ENCODE peak calls at places on chromosome 1, in five cellular contexts. G is astrocyte of the spinal cord; F is CD8-positive, alpha-beta T cell; N is pancreas; L is endothelial cell. U is an unnamed sample.
A peak's percentile ranks its signal among the peaks of the same experiment; 100 is the strongest.

GRCh38 chr1:975896-976683 is 5.8 kb downstream of the PERM1 start:
- DNase-seq in L (peak; percentile 44), F (peak; percentile 58), G (peak; percentile 73), N (no peak), U (peak; percentile 63)

GRCh38 chr1:110601332-110601731 is 4.8 kb downstream of the KCNA2 start:
- DNase-seq in G (no peak), F (no peak), N (peak; percentile 1), L (no peak), U (no peak)

GRCh38 chr1:3359346-3360157 is 94.9 kb upstream of the ARHGEF16 start:
- DNase-seq in G (no peak), N (no peak), F (no peak), L (no peak), U (no peak)

GRCh38 chr1:183444243-183444642 is 26.1 kb upstream of the NMNAT2 start:
- DNase-seq in F (no peak), G (peak; percentile 27), N (no peak), L (no peak), U (no peak)

GRCh38 chr1:151005729-151006330 is 872 bp downstream of the MINDY1 start:
- DNase-seq in F (no peak), N (no peak), L (no peak), G (no peak), U (no peak)

GRCh38 chr1:1827456-1827855 is 49.2 kb upstream of the NADK start:
- DNase-seq in G (no peak), N (no peak), L (no peak), F (no peak), U (no peak)

GRCh38 chr1:32199717-32200072 is 700 bp upstream of the CCDC28B start:
- DNase-seq in F (no peak), N (peak; percentile 80), L (no peak), G (no peak), U (no peak)

GRCh38 chr1:154155282-154155681 is 409 bp upstream of the NUP210L start:
- DNase-seq in N (no peak), L (peak; percentile 25), G (peak; percentile 34), F (no peak), U (no peak)

GRCh38 chr1:61397915-61398314 is 315.6 kb downstream of the NFIA start:
- DNase-seq in G (peak; percentile 89), F (no peak), N (no peak), L (no peak), U (no peak)

GRCh38 chr1:96372881-96373280 is 348.7 kb upstream of the PTBP2 start:
- DNase-seq in G (no peak), N (no peak), F (no peak), L (no peak), U (no peak)
- TF ChIP-seq CTCF in G (no peak), N (no peak), F (no peak), L (no peak), U (no peak)

GRCh38 chr1:94801919-94802546 is 18.1 kb upstream of the SLC44A3 start:
- DNase-seq in N (no peak), G (peak; percentile 87), L (no peak), F (no peak), U (no peak)
- TF ChIP-seq CTCF in N (peak; percentile 16), G (peak; percentile 56), L (no peak), F (no peak), U (no peak)

GRCh38 chr1:206427296-206427695 is 43.0 kb upstream of the IKBKE start:
- DNase-seq in F (no peak), N (no peak), G (no peak), L (no peak), U (no peak)

GRCh38 chr1:206435450-206435849 is 34.8 kb upstream of the IKBKE start:
- DNase-seq in L (no peak), G (no peak), F (no peak), N (no peak), U (no peak)

GRCh38 chr1:206429421-206429820 is 40.9 kb upstream of the IKBKE start:
- DNase-seq in L (no peak), N (no peak), G (no peak), F (no peak), U (no peak)

DNA sequence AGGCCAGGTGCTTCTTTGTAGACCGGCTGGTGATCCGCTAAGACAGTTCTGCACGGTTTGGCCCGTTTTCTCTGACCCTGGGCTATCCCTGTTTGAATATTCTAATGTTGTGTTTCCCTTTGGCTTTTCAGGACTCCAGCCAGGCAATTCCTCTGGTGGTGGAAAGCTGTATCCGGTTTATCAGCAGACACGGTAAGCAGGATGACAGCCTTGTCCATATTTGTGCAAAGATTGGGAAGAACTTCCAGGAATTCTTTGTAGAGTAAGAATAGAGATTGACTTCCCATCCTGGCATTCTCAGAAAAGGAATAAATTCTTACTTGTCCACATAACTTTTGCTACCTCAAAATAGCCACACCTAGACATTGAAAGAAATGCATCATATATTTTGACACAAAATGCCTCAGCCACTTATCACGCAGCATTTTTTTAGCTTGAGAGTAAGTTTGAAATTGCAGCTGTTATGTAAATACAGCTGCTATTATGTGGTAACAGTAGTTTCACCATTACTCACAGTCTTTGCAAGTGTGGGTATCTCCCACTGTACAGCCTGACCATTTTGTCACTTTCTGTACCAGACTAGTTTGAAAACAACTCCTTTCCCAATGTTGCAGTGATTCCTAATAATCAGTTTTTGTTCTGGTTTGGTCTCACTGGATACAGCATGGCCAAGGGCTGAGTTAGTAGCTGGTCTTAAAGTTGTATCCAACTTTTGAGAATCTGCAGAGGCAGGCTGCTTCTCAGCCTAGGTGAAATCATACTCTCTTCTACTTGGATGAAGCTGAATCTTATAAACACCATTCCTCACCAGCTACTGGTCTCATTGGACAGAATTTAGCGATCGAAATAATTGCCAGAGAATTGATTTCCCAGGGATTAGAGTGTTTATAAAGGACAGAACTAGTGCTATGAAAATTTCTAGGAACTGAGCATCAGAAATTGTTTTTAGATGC is 40.0 kb upstream of the IKBKE start:
- DNase-seq in G (peak; percentile 63), F (no peak), L (no peak), N (no peak), U (no peak)
- TF ChIP-seq CTCF in G (no peak), F (no peak), L (no peak), N (no peak), U (no peak)

DNA sequence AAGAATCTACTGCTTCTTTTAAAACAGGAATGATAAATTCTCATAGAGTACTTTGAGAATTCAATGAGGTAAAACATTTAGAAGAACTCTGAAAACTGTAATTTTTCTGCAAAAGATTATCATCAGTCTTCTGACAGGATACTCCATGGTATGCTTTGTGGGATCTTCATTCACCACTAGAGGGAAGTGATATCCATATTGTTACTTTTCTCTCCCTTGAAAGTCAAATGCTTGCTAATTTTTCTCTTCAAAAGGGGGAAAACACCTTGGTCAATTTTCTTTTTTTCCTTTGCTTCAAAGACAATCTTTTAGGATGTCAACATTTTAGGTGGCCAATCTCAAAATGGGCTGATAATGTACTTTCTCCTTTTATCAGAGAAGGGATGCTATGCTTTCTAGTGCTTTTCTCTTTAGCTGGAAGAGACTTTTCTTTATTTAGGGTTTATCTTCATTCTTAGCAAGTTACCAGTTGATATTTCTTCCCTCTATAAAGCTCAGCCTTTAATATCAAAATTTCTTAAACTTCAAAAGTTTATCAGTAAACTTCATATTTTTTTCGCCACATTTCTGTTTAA is 95.5 kb downstream of the NEGR1 start:
- DNase-seq in G (peak; percentile 45), F (no peak), N (no peak), L (no peak), U (no peak)
- TF ChIP-seq CTCF in G (peak; percentile 73), F (no peak), N (no peak), L (peak; percentile 76), U (peak; percentile 44)

DNA sequence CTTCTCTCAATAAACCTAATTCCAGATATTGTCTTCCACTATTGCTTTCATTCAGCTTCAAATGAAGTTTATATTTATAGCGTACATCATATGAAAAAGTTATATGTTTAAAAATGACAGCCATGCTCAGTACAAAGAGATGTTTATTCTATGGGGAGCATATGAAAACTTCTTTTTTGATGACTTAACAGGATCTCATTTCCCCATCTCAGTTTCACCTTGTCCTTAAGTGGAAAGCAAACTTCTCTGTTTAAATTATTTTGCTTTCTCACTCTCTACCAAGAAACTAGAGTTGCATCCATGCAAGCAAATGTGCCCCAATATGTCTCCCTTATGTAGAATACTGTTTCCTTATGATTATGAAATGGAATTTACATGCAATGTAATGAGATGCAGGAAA is 799.5 kb upstream of the RGS18 start:
- DNase-seq in G (no peak), N (no peak), L (no peak), F (no peak), U (no peak)
- TF ChIP-seq CTCF in G (no peak), N (no peak), L (no peak), F (no peak), U (no peak)

U was measured in mesothelial cell of epicardium.